ENCODE peak calls at places on chromosomes 7 and 10, in five cellular contexts. G, M, E, S and I are unnamed samples.

GRCh38 chr10:97355571-97355975 is 21.0 kb upstream of the FRAT2 start:
- DNase-seq in E (no peak), G (peak), S (no peak), M (no peak), I (no peak)

GRCh38 chr7:156612930-156613329 is 27.6 kb upstream of the RNF32 start:
- DNase-seq in M (no peak), G (no peak), E (no peak), S (no peak), I (no peak)

GRCh38 chr7:140061607-140061930 is 1.2 kb downstream of the PARP12 start:
- DNase-seq in E (no peak), S (no peak), M (no peak), G (no peak), I (no peak)

GRCh38 chr10:12513003-12513365 is 163.6 kb downstream of the CAMK1D start:
- DNase-seq in E (no peak), M (no peak), G (no peak), S (no peak), I (no peak)

GRCh38 chr10:80122110-80122710 is 10.3 kb upstream of the PLAC9 start:
- DNase-seq in E (no peak), M (peak), G (peak), S (no peak), I (no peak)

GRCh38 chr7:37665352-37666022 is 18.1 kb upstream of the GPR141 start:
- DNase-seq in G (no peak), M (no peak), E (no peak), S (no peak), I (no peak)

GRCh38 chr7:9488555-9488954 is 1055.1 kb downstream of the NXPH1 start:
- DNase-seq in M (peak), E (no peak), G (peak), S (no peak), I (peak)

GRCh38 chr7:26410156-26410555 is 118.5 kb downstream of the SNX10 start:
- DNase-seq in S (no peak), G (no peak), M (no peak), E (no peak), I (no peak)

GRCh38 chr10:71778071-71778470 is 4.8 kb upstream of the VSIR start:
- DNase-seq in G (no peak), M (no peak), E (no peak), S (no peak), I (no peak)

GRCh38 chr10:86178401-86179142 is 188.0 kb downstream of the GRID1 start:
- DNase-seq in M (no peak), G (no peak), S (no peak), E (no peak), I (peak)

GRCh38 chr7:35624299-35625186 is 70.4 kb downstream of the HERPUD2 start:
- DNase-seq in M (peak), E (no peak), S (peak), G (peak), I (peak)

GRCh38 chr10:46226900-46227558 is 59.8 kb upstream of the ANTXRL start:
- DNase-seq in G (no peak), M (no peak), S (no peak), E (peak), I (no peak)

GRCh38 chr10:93028881-93029280 is 31.7 kb upstream of the CYP26C1 start:
- DNase-seq in M (peak), G (peak), E (no peak), S (no peak), I (peak)

GRCh38 chr7:157493017-157493416 is 156.2 kb downstream of the DNAJB6 start:
- DNase-seq in S (no peak), G (no peak), E (no peak), M (no peak), I (no peak)

GRCh38 chr7:84277628-84278224 is 83.1 kb upstream of the SEMA3A start:
- DNase-seq in S (no peak), M (no peak), E (no peak), G (no peak), I (peak)

GRCh38 chr10:72692897-72693598 is 1.1 kb downstream of the MCU start:
- DNase-seq in E (no peak), S (no peak), G (no peak), M (peak), I (peak)

GRCh38 chr7:70711441-70711840 is 420.5 kb upstream of the GALNT17 start:
- DNase-seq in E (no peak), G (no peak), M (no peak), S (no peak), I (no peak)

GRCh38 chr10:123599366-123599849 is 66.7 kb upstream of the GPR26 start:
- DNase-seq in M (no peak), E (no peak), G (no peak), S (no peak), I (no peak)

GRCh38 chr7:11294965-11295364 is 321.3 kb downstream of the PHF14 start:
- DNase-seq in G (no peak), S (peak), M (no peak), E (no peak), I (no peak)

GRCh38 chr7:24970676-24971075 is 9.3 kb downstream of the OSBPL3 start:
- DNase-seq in S (no peak), G (no peak), M (peak), E (no peak), I (peak)

GRCh38 chr7:28685291-28685659 is 272.9 kb downstream of the TRIL start:
- DNase-seq in S (no peak), E (peak), M (no peak), G (no peak), I (no peak)

GRCh38 chr10:88260329-88261051 is 322.6 kb downstream of the RNLS start:
- DNase-seq in E (no peak), M (no peak), G (no peak), S (no peak), I (no peak)

GRCh38 chr7:73742753-73743641 is 4.4 kb upstream of the ABHD11 start:
- DNase-seq in M (no peak), S (peak), E (no peak), G (no peak), I (no peak)

GRCh38 chr7:141072548-141073172 is 1.2 kb upstream of the TMEM178B start:
- DNase-seq in G (peak), S (peak), E (peak), M (peak), I (peak)

GRCh38 chr10:46557319-46558140 is 1.1 kb upstream of the GPRIN2 start:
- DNase-seq in E (peak), S (peak), G (no peak), M (no peak), I (no peak)

GRCh38 chr10:44982496-44982895 is 3.9 kb upstream of the DEPP1 start:
- DNase-seq in M (no peak), G (no peak), S (no peak), E (peak), I (no peak)

GRCh38 chr7:72446566-72447462 is 34.7 kb upstream of the CALN1 start:
- DNase-seq in S (no peak), M (no peak), G (no peak), E (no peak), I (no peak)

GRCh38 chr10:53664620-53665019 is 892.0 kb upstream of the MBL2 start:
- DNase-seq in M (no peak), S (peak), E (no peak), G (no peak), I (no peak)

GRCh38 chr7:94115316-94115715 is 111.2 kb upstream of the BET1 start:
- DNase-seq in G (peak), E (no peak), S (no peak), M (peak), I (no peak)

GRCh38 chr7:117021960-117022359 is 68.7 kb downstream of the ST7 start:
- DNase-seq in M (no peak), S (no peak), G (no peak), E (no peak), I (no peak)

GRCh38 chr7:103336781-103337180 is 7.8 kb downstream of the DNAJC2 start:
- DNase-seq in S (no peak), E (no peak), G (no peak), M (no peak), I (no peak)

GRCh38 chr10:113103131-113103830 is 153.2 kb downstream of the TCF7L2 start:
- DNase-seq in M (no peak), E (no peak), S (no peak), G (no peak), I (peak)

GRCh38 chr10:17238445-17239275 is 10.6 kb downstream of the VIM start:
- DNase-seq in G (peak), M (peak), S (no peak), E (no peak), I (peak)

GRCh38 chr7:49014870-49015269 is 90.5 kb downstream of the CDC14C start:
- DNase-seq in S (no peak), G (no peak), E (no peak), M (peak), I (no peak)

GRCh38 chr10:79937661-79938226 is 11.2 kb downstream of the SFTPD start:
- DNase-seq in G (no peak), E (no peak), S (no peak), M (no peak), I (no peak)

GRCh38 chr7:2851499-2851898 is 7.4 kb upstream of the GNA12 start:
- DNase-seq in S (no peak), G (no peak), M (no peak), E (no peak), I (no peak)

GRCh38 chr10:13100349-13101294 is 659 bp downstream of the OPTN start:
- DNase-seq in S (peak), E (no peak), G (peak), M (peak), I (peak)

GRCh38 chr7:95693551-95694333 is 78.6 kb upstream of the DYNC1I1 start:
- DNase-seq in M (peak), E (no peak), S (no peak), G (peak), I (peak)

DNA sequence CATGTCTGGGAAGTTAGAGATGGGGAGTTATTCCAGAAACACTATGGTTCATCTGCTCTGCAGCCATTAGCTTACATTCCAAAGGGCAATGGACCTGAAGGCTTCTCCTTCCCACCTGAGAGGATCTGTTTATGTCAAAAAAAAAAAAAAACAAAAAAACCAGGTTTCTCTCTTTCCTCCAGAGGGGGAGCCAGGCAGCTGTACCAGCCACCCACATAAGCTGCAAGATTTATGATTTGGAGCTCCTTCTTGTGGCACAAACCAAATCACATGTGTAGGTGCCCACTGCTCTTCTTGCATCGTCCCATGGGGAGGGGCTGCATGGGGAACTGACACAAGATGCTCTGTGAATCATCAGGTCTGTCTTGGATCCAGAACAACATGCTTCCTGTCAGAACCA is 231.6 kb upstream of the IGFBP3 start:
- DNase-seq in M (no peak), S (no peak), E (no peak), G (no peak), I (peak)
- TF ChIP-seq CTCF in M (no peak), S (no peak), E (no peak), G (no peak), I (no peak)

DNA sequence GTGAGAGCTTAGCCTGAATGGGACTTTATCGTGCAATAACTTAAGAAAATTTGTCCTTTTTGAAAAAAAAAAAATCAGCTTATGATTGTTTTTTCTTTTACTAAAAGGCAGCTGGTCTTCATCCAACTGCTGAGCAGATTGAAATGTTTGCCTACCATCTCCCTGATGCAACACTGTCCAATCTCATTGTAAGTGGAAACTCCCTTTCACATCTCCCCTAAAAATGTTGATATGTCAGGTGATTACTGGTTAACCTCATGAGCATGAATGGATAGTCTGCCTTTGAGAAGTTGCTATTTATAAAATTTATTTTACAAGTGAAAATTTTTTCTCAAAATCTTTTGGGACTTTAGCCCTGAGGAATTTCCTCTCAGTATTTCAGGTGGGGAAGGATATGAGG is 17.8 kb upstream of the HKDC1 start:
- DNase-seq in G (peak), E (no peak), M (no peak), S (no peak), I (peak)
- H3K4me3 ChIP-seq in G (no peak), E (no peak), M (no peak), S (no peak), I (no peak)

GRCh38 chr10:125742465-125742864 is 23.0 kb downstream of the EDRF1 start:
- DNase-seq in E (no peak), S (no peak), M (no peak), G (peak), I (peak)
- TF ChIP-seq CTCF in E (no peak), S (peak), M (no peak), G (no peak), I (peak)

DNA sequence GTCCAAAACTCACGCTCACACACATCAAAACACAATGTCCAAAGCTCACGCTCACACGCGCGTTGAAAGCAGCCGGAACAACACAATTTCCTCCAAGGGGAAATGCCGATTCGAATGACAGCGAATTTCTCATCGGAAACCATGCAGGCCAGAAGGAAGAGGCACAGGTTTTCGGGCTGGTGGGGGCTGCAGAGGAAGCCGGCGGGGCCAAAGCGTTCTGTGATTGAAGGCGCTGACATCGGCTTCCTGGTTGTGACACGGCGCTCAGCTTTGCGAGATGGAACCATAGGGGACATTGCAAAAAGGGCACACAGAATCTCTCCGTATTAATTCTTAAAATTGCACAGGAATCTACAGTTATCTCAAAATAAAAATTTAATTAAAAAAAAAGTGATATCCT is 61.3 kb downstream of the FOXL3 start:
- DNase-seq in M (no peak), E (no peak), G (no peak), S (no peak), I (no peak)
- H3K4me3 ChIP-seq in M (no peak), E (no peak), G (no peak), S (no peak), I (no peak)

GRCh38 chr7:47557986-47558670 is 23.8 kb downstream of the TNS3 start:
- DNase-seq in S (no peak), G (no peak), E (no peak), M (peak), I (no peak)
- TF ChIP-seq CTCF in S (no peak), G (no peak), E (no peak), M (no peak), I (peak)

GRCh38 chr7:112453505-112454171 is 3.4 kb downstream of the IFRD1 start:
- DNase-seq in E (no peak), M (peak), G (peak), S (no peak), I (peak)
- H3K4me3 ChIP-seq in E (no peak), M (no peak), G (peak), S (no peak), I (peak)

GRCh38 chr7:132243463-132243862 is 332.8 kb downstream of the PLXNA4 start:
- DNase-seq in S (no peak), E (no peak), G (no peak), M (no peak), I (peak)

GRCh38 chr7:132242192-132242812 is 334.0 kb downstream of the PLXNA4 start:
- DNase-seq in E (no peak), G (no peak), S (no peak), M (no peak), I (no peak)

GRCh38 chr7:132246591-132246990 is 329.7 kb downstream of the PLXNA4 start:
- DNase-seq in S (no peak), M (no peak), E (no peak), G (no peak), I (no peak)

GRCh38 chr7:132245539-132245938 is 330.7 kb downstream of the PLXNA4 start:
- DNase-seq in E (no peak), G (no peak), M (no peak), S (no peak), I (no peak)

DNA sequence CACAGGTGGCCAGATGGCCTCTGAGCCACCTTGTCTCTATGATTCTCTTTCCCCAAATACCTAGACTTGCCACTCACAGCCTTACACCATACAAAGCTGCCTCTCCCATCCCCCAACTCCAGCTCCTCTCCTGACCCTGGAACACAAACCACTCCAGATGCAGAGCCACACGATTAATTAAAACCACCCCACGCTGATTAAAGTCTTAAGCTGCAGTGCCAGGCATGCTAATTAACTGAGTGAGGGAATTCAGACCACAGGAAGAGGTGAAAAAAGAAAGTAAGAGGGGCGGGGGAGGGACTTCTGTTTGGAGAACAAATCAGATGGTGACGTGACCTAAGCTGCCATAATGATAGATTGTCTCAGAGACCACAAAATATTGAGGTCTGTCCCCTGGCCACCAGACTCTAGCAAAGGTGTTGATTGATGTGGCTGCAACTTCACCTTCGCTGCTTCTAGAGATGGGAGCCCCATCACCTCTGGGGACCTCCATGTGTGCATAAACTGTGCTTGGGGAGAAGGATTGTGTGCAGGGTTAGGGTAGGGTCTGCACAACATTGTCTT is 331.3 kb downstream of the PLXNA4 start:
- DNase-seq in S (no peak), M (no peak), G (no peak), E (no peak), I (peak)
- TF ChIP-seq CTCF in S (no peak), M (no peak), G (no peak), E (no peak), I (no peak)

DNA sequence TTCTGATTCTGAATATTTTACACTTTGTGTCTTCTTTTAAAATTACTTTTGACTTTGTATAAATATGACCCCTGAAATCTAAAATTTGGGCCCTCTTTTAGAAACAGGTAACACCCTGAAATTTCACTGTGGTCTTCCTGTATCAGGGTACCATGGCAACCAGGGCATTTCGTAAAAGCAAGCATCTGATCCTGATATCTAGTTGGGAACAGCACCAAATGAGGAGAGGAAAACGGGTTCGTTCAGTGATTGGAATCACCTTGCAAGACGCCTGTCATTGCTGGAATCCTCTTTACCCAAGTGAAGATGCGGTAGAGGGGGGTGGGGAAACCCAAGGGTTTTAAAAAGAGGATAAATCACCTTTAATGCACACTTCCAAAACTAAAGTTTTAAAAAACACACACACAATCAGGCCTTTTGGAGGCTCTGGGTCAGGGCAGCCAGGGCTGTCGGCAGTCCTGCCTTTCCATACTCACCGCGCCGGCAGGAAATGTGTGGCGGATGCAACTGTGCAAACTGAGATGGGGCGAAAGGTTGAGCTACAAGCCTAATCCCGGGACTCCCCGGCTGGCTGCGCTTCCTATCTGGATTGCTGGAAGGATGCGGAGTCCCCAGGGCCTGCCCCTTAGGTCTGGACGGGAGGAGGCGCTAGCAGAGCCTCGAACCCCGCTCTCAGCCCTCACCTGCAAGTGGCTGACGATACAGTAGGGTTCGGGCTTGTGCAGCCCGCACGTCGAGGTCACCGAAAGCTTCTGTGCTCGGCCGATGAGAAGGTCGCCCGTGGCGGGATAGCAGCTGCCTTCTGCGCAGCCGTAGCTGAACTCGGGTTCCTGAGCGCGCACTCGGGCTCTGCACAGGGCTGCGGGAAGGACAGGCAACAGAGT is 1.8 kb downstream of the LAMB1 start:
- DNase-seq in G (peak), E (peak), M (peak), S (peak), I (no peak)
- H3K4me3 ChIP-seq in G (peak), E (peak), M (peak), S (peak), I (peak)

DNA sequence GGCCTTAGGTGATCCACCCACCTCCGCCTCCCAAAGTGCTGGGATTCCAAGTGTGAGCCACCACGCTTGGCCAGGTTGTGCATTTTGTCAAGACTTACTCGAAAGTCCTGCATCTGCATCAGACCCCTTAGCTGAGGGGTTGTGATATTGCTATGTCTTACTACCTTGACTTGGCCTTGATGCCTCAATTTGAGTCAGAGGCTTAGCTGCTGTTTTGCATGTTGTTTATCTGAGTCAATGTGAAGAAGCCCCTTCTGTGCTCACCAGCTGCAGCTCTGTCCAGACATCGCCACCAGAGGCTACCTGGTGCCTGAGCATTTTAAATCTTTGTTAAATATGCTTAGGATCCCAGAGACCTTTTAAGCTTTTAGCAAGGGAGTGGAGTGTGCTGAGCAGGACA is 18.1 kb downstream of the UBE2D4 start:
- DNase-seq in E (no peak), S (no peak), M (no peak), G (no peak), I (no peak)
- TF ChIP-seq CTCF in E (no peak), S (no peak), M (no peak), G (no peak), I (no peak)